ENCODE peak calls at places on chromosomes 5 and 9, in six cellular contexts. One of them, this sample, is unnamed.

GRCh38 chr5:52725781-52726180 is 61.9 kb upstream of the ITGA1 start:
- DNase-seq in Calu3: no peak
- DNase-seq in osteocyte: no peak
- DNase-seq in NCI-H2107: no peak
- DNase-seq in kidney: peak
- DNase-seq in NCI-H1436: peak
- DNase-seq in this sample: no peak

GRCh38 chr5:40618926-40619325 is 60.8 kb upstream of the PTGER4 start:
- DNase-seq in NCI-H2107: no peak
- DNase-seq in kidney: no peak
- DNase-seq in Calu3: no peak
- DNase-seq in NCI-H1436: no peak
- DNase-seq in osteocyte: no peak
- DNase-seq in this sample: no peak

GRCh38 chr9:137298983-137299521 is 3.0 kb downstream of the NRARP start:
- DNase-seq in NCI-H1436: no peak
- DNase-seq in NCI-H2107: no peak
- DNase-seq in kidney: no peak
- DNase-seq in Calu3: no peak
- DNase-seq in osteocyte: no peak
- DNase-seq in this sample: no peak

GRCh38 chr9:95821999-95822398 is 53.5 kb upstream of the ERCC6L2 start:
- DNase-seq in Calu3: no peak
- DNase-seq in osteocyte: no peak
- DNase-seq in kidney: no peak
- DNase-seq in NCI-H2107: no peak
- DNase-seq in NCI-H1436: no peak
- DNase-seq in this sample: no peak

GRCh38 chr9:120889606-120890396 is 12.8 kb upstream of the PHF19 start:
- DNase-seq in osteocyte: no peak
- DNase-seq in NCI-H2107: no peak
- DNase-seq in Calu3: no peak
- DNase-seq in kidney: no peak
- DNase-seq in NCI-H1436: no peak
- DNase-seq in this sample: no peak

GRCh38 chr5:31640573-31640972 is 1.6 kb downstream of the PDZD2 start:
- DNase-seq in osteocyte: no peak
- DNase-seq in kidney: no peak
- DNase-seq in NCI-H1436: no peak
- DNase-seq in Calu3: no peak
- DNase-seq in NCI-H2107: no peak
- DNase-seq in this sample: no peak

GRCh38 chr9:25917593-25918426 is 239.6 kb upstream of the TUSC1 start:
- DNase-seq in Calu3: no peak
- DNase-seq in NCI-H2107: no peak
- DNase-seq in NCI-H1436: no peak
- DNase-seq in osteocyte: no peak
- DNase-seq in kidney: no peak
- DNase-seq in this sample: no peak

GRCh38 chr5:140162781-140163180 is 12.2 kb upstream of the CYSTM1 start:
- DNase-seq in NCI-H1436: no peak
- DNase-seq in osteocyte: no peak
- DNase-seq in kidney: no peak
- DNase-seq in Calu3: no peak
- DNase-seq in NCI-H2107: no peak
- DNase-seq in this sample: no peak

GRCh38 chr9:35385042-35385441 is 104.9 kb upstream of the RUSC2 start:
- DNase-seq in osteocyte: no peak
- DNase-seq in Calu3: no peak
- DNase-seq in kidney: no peak
- DNase-seq in NCI-H2107: no peak
- DNase-seq in NCI-H1436: no peak
- DNase-seq in this sample: peak

GRCh38 chr5:73883646-73884045 is 257.6 kb downstream of the ARHGEF28 start:
- DNase-seq in NCI-H1436: no peak
- DNase-seq in kidney: no peak
- DNase-seq in osteocyte: no peak
- DNase-seq in NCI-H2107: no peak
- DNase-seq in Calu3: no peak
- DNase-seq in this sample: no peak

GRCh38 chr9:8143677-8144076 is 344.1 kb upstream of the DMAC1 start:
- DNase-seq in NCI-H1436: no peak
- DNase-seq in osteocyte: no peak
- DNase-seq in NCI-H2107: no peak
- DNase-seq in Calu3: no peak
- DNase-seq in kidney: no peak
- DNase-seq in this sample: no peak

GRCh38 chr9:96721731-96722429 is 56.0 kb downstream of the ZNF510 start:
- DNase-seq in osteocyte: no peak
- DNase-seq in kidney: no peak
- DNase-seq in Calu3: no peak
- DNase-seq in NCI-H1436: no peak
- DNase-seq in NCI-H2107: no peak
- DNase-seq in this sample: no peak

GRCh38 chr5:175885813-175886212 is 14.4 kb downstream of the CPLX2 start:
- DNase-seq in Calu3: peak
- DNase-seq in osteocyte: no peak
- DNase-seq in kidney: no peak
- DNase-seq in NCI-H1436: no peak
- DNase-seq in NCI-H2107: no peak
- DNase-seq in this sample: no peak

GRCh38 chr5:154103223-154103622 is 64.5 kb downstream of the MFAP3 start:
- DNase-seq in kidney: no peak
- DNase-seq in NCI-H1436: no peak
- DNase-seq in Calu3: no peak
- DNase-seq in NCI-H2107: no peak
- DNase-seq in osteocyte: no peak
- DNase-seq in this sample: no peak

GRCh38 chr9:135246248-135247173 is 159.0 kb downstream of the OLFM1 start:
- DNase-seq in NCI-H2107: no peak
- DNase-seq in Calu3: no peak
- DNase-seq in kidney: peak
- DNase-seq in NCI-H1436: no peak
- DNase-seq in osteocyte: no peak
- DNase-seq in this sample: no peak

GRCh38 chr9:18260527-18260926 is 213.4 kb upstream of the ADAMTSL1 start:
- DNase-seq in kidney: no peak
- DNase-seq in NCI-H2107: peak
- DNase-seq in NCI-H1436: no peak
- DNase-seq in Calu3: no peak
- DNase-seq in osteocyte: no peak
- DNase-seq in this sample: peak

GRCh38 chr5:20678814-20679298 is 690.9 kb upstream of the CDH18 start:
- DNase-seq in kidney: no peak
- DNase-seq in Calu3: no peak
- DNase-seq in NCI-H1436: no peak
- DNase-seq in NCI-H2107: no peak
- DNase-seq in osteocyte: no peak
- DNase-seq in this sample: peak

GRCh38 chr9:96156578-96156977 is 145.4 kb downstream of the HSD17B3 start:
- DNase-seq in osteocyte: no peak
- DNase-seq in kidney: no peak
- DNase-seq in NCI-H2107: no peak
- DNase-seq in NCI-H1436: no peak
- DNase-seq in Calu3: no peak
- DNase-seq in this sample: no peak

GRCh38 chr9:7273575-7273974 is 515.8 kb downstream of the KDM4C start:
- DNase-seq in Calu3: no peak
- DNase-seq in osteocyte: no peak
- DNase-seq in NCI-H2107: no peak
- DNase-seq in kidney: no peak
- DNase-seq in NCI-H1436: no peak
- DNase-seq in this sample: peak

GRCh38 chr5:80781356-80781755 is 126.6 kb upstream of the DHFR start:
- DNase-seq in osteocyte: no peak
- DNase-seq in Calu3: peak
- DNase-seq in NCI-H2107: no peak
- DNase-seq in NCI-H1436: no peak
- DNase-seq in kidney: no peak
- DNase-seq in this sample: no peak

GRCh38 chr9:109114670-109115069 is 5.1 kb downstream of the TMEM245 start:
- DNase-seq in NCI-H2107: no peak
- DNase-seq in osteocyte: no peak
- DNase-seq in Calu3: no peak
- DNase-seq in kidney: no peak
- DNase-seq in NCI-H1436: no peak
- DNase-seq in this sample: no peak

GRCh38 chr5:38105231-38105570 is 153.2 kb upstream of the EGFLAM start:
- DNase-seq in kidney: no peak
- DNase-seq in NCI-H2107: no peak
- DNase-seq in Calu3: no peak
- DNase-seq in osteocyte: no peak
- DNase-seq in NCI-H1436: no peak
- DNase-seq in this sample: no peak

GRCh38 chr9:112784020-112784788 is 33.6 kb downstream of the SNX30 start:
- DNase-seq in NCI-H2107: no peak
- DNase-seq in Calu3: no peak
- DNase-seq in osteocyte: no peak
- DNase-seq in NCI-H1436: peak
- DNase-seq in kidney: no peak
- DNase-seq in this sample: peak

This sample was measured in hepatocyte.